ENCODE peak calls at places on chromosomes 3 and 15, in five cellular contexts. I is NCI-H748 treated with DMSO at 0.1 percent for 48 hours, J is nephron progenitor cell, V is KBM-7, B is T-cell. P is an unnamed sample.

GRCh38 chr3:111858641-111859040 is 424 bp upstream of the PHLDB2 start:
- DNase-seq in I (no peak), J (no peak), V (no peak), B (no peak), P (no peak)

GRCh38 chr15:65870889-65871533 is 1.7 kb downstream of the RAB11A start:
- DNase-seq in I (no peak), J (no peak), V (peak; percentile 62), B (no peak), P (no peak)

GRCh38 chr3:138227650-138228049 is 40.5 kb downstream of the ARMC8 start:
- DNase-seq in I (no peak), J (no peak), V (no peak), B (no peak), P (no peak)

GRCh38 chr15:82933576-82933975 is 18.9 kb downstream of the HOMER2 start:
- DNase-seq in I (no peak), J (no peak), V (no peak), B (no peak), P (no peak)

GRCh38 chr15:74274485-74275038 is 38.4 kb downstream of the CCDC33 start:
- DNase-seq in I (no peak), J (no peak), V (no peak), B (no peak), P (no peak)

GRCh38 chr3:42371776-42372175 is 38.6 kb downstream of the LYZL4 start:
- DNase-seq in I (no peak), J (no peak), V (no peak), B (no peak), P (no peak)

GRCh38 chr15:100693451-100693850 is 91.1 kb downstream of the ASB7 start:
- DNase-seq in I (no peak), J (no peak), V (no peak), B (no peak), P (no peak)

GRCh38 chr3:112605285-112605684 is 35.7 kb downstream of the CCDC80 start:
- DNase-seq in I (peak; percentile 77), J (no peak), V (peak; percentile 4), B (no peak), P (no peak)

P was measured in right cardiac atrium.